ENCODE peak calls at places on chromosomes 13 and 19, in ten cellular contexts. W is epithelial cell of esophagus; K is GM12892; Y is H7; A is naive thymus-derived CD8-positive, alpha-beta T cell; C is endothelial cell; J is substantia nigra; S is H9; R is IMR-90; D is mesothelial cell of epicardium. V is an unnamed sample.

GRCh38 chr19:29678484-29679106 is 13.3 kb downstream of the PLEKHF1 start:
- DNase-seq in J (no peak), S (no peak), R (no peak), K (no peak), D (no peak), Y (peak), A (no peak), C (no peak), W (no peak), V (no peak)

GRCh38 chr19:2157452-2157851 is 6.1 kb upstream of the AP3D1 start:
- DNase-seq in Y (no peak), R (no peak), S (no peak), C (no peak), W (no peak), J (no peak), A (no peak), D (no peak), K (no peak), V (no peak)

GRCh38 chr13:32883501-32883900 is 132.7 kb upstream of the KL start:
- DNase-seq in C (no peak), A (no peak), S (no peak), R (peak), W (no peak), K (no peak), J (no peak), D (no peak), Y (no peak), V (no peak)

GRCh38 chr13:50357586-50358118 is 342.4 kb downstream of the KCNRG start:
- DNase-seq in C (no peak), Y (no peak), A (no peak), K (no peak), J (no peak), S (no peak), W (peak), D (no peak), R (peak), V (peak)

GRCh38 chr13:27203186-27203585 is 31.6 kb upstream of the USP12 start:
- DNase-seq in K (no peak), Y (no peak), S (no peak), J (no peak), D (no peak), C (no peak), A (no peak), R (no peak), W (no peak), V (no peak)

GRCh38 chr13:31056650-31057275 is 104.9 kb downstream of the HSPH1 start:
- DNase-seq in C (peak), S (no peak), A (no peak), W (no peak), R (peak), J (no peak), K (no peak), D (no peak), Y (no peak), V (no peak)

GRCh38 chr13:98484289-98485219 is 92.4 kb downstream of the STK24 start:
- DNase-seq in C (peak), D (no peak), S (peak), A (no peak), Y (peak), K (no peak), J (no peak), W (peak), R (peak), V (peak)

GRCh38 chr19:11423804-11424318 is 4.7 kb upstream of the RGL3 start:
- DNase-seq in S (peak), R (no peak), Y (peak), J (no peak), K (no peak), D (no peak), C (no peak), W (no peak), A (no peak), V (no peak)

GRCh38 chr19:23002690-23003422 is at the start of gene ZNF728:
- DNase-seq in J (peak), W (no peak), A (no peak), K (no peak), D (no peak), C (no peak), S (no peak), R (no peak), Y (no peak), V (no peak)

GRCh38 chr19:44055870-44056269 is 4.0 kb downstream of the ZNF223 start:
- DNase-seq in W (no peak), A (no peak), C (no peak), D (no peak), R (no peak), S (peak), J (no peak), Y (peak), K (no peak), V (no peak)

GRCh38 chr13:97975280-97975850 is 21.9 kb downstream of the IPO5 start:
- DNase-seq in R (no peak), J (no peak), D (no peak), W (no peak), A (no peak), C (no peak), Y (no peak), K (no peak), S (no peak), V (no peak)

GRCh38 chr19:10691883-10692282 is 9.4 kb upstream of the QTRT1 start:
- DNase-seq in W (no peak), A (no peak), S (peak), C (no peak), R (no peak), D (no peak), J (no peak), Y (no peak), K (no peak), V (no peak)

GRCh38 chr13:41700790-41701310 is 243.5 kb downstream of the RGCC start:
- DNase-seq in A (no peak), C (no peak), K (no peak), R (peak), D (no peak), Y (no peak), S (no peak), W (peak), J (no peak), V (no peak)

GRCh38 chr13:61414686-61415664 is 674 bp downstream of the PCDH20 start:
- DNase-seq in K (no peak), J (no peak), C (peak), D (peak), W (peak), R (no peak), S (peak), Y (peak), A (no peak), V (no peak)

GRCh38 chr19:8306235-8307054 is 1.7 kb downstream of the CD320 start:
- DNase-seq in S (no peak), J (no peak), K (no peak), C (peak), W (no peak), D (no peak), Y (peak), R (no peak), A (no peak), V (no peak)

GRCh38 chr19:5563941-5564612 is 3.7 kb downstream of the TINCR start:
- DNase-seq in K (no peak), Y (no peak), J (no peak), C (no peak), R (peak), W (peak), S (no peak), A (no peak), D (no peak), V (peak)

GRCh38 chr13:28229522-28229921 is 91.2 kb downstream of the PAN3 start:
- DNase-seq in J (no peak), A (no peak), D (no peak), Y (no peak), S (no peak), W (no peak), C (no peak), R (no peak), K (no peak), V (no peak)

GRCh38 chr13:39415403-39415802 is 187.6 kb downstream of the LHFPL6 start:
- DNase-seq in W (peak), A (no peak), D (no peak), R (peak), Y (no peak), J (no peak), K (no peak), C (peak), S (peak), V (peak)

GRCh38 chr19:36420961-36421748 is 2.7 kb upstream of the ZFP82 start:
- DNase-seq in D (no peak), W (peak), K (no peak), C (peak), R (peak), A (no peak), S (peak), Y (peak), J (no peak), V (no peak)

GRCh38 chr19:55251296-55252081 is 7.3 kb downstream of the PPP6R1 start:
- DNase-seq in W (peak), A (no peak), K (no peak), Y (peak), S (no peak), J (no peak), D (no peak), R (peak), C (no peak), V (peak)

GRCh38 chr19:51025809-51026553 is 435 bp downstream of the KLK11 start:
- DNase-seq in S (no peak), R (no peak), W (no peak), J (no peak), K (no peak), A (no peak), D (no peak), C (no peak), Y (no peak), V (no peak)

GRCh38 chr19:17155251-17155650 is 59.9 kb upstream of the USE1 start:
- DNase-seq in K (no peak), A (no peak), W (no peak), C (no peak), D (no peak), Y (no peak), R (no peak), S (no peak), J (no peak), V (no peak)

GRCh38 chr13:40469581-40470282 is 196.7 kb downstream of the FOXO1 start:
- DNase-seq in W (no peak), D (no peak), R (no peak), S (no peak), C (no peak), K (no peak), Y (no peak), J (no peak), A (no peak), V (no peak)

GRCh38 chr19:18478545-18479311 is 40.8 kb upstream of the ISYNA1 start:
- DNase-seq in Y (no peak), S (no peak), J (no peak), C (peak), R (peak), A (no peak), D (no peak), W (peak), K (peak), V (peak)

GRCh38 chr19:13143135-13143534 is 7.0 kb downstream of the STX10 start:
- DNase-seq in A (no peak), K (no peak), W (no peak), D (no peak), Y (no peak), R (peak), J (no peak), C (no peak), S (no peak), V (peak)

GRCh38 chr13:25165664-25166063 is 6.4 kb downstream of the AMER2 start:
- DNase-seq in C (no peak), Y (no peak), J (no peak), R (no peak), A (no peak), K (no peak), S (no peak), W (no peak), D (no peak), V (no peak)

V was measured in Calu3.